ENCODE peak calls at places on chromosomes 4 and X, in six cellular contexts. One of them, this sample, is unnamed.
A peak's percentile ranks its signal among the peaks of the same experiment; 100 is the strongest.

GRCh38 chrX:72050011-72050410 is 81.7 kb downstream of the RTL5 start:
- DNase-seq in OCI-LY7: no peak
- DNase-seq in sigmoid colon: no peak
- DNase-seq in AG09309: no peak
- DNase-seq in astrocyte: no peak
- DNase-seq in IMR-90: no peak
- DNase-seq in this sample: no peak

GRCh38 chrX:46589977-46590723 is 16.6 kb downstream of the CHST7 start:
- DNase-seq in sigmoid colon: no peak
- DNase-seq in OCI-LY7: no peak
- DNase-seq in AG09309: peak; percentile 57
- DNase-seq in astrocyte: peak; percentile 57
- DNase-seq in IMR-90: peak; percentile 62
- DNase-seq in this sample: peak; percentile 84

GRCh38 chr4:637536-637935 is 12.2 kb downstream of the PDE6B start:
- DNase-seq in sigmoid colon: peak; percentile 46
- DNase-seq in AG09309: no peak
- DNase-seq in IMR-90: no peak
- DNase-seq in astrocyte: no peak
- DNase-seq in OCI-LY7: no peak
- DNase-seq in this sample: no peak

GRCh38 chrX:146956760-146957159 is 142.2 kb upstream of the CXorf51A start:
- DNase-seq in OCI-LY7: no peak
- DNase-seq in AG09309: no peak
- DNase-seq in IMR-90: no peak
- DNase-seq in astrocyte: no peak
- DNase-seq in sigmoid colon: no peak
- DNase-seq in this sample: no peak

GRCh38 chr4:43351970-43352806 is 459.7 kb downstream of the GRXCR1 start:
- DNase-seq in IMR-90: no peak
- DNase-seq in OCI-LY7: no peak
- DNase-seq in sigmoid colon: no peak
- DNase-seq in astrocyte: no peak
- DNase-seq in AG09309: no peak
- DNase-seq in this sample: no peak

GRCh38 chr4:4871267-4872147 is 12.0 kb downstream of the MSX1 start:
- DNase-seq in astrocyte: no peak
- DNase-seq in sigmoid colon: no peak
- DNase-seq in IMR-90: no peak
- DNase-seq in AG09309: no peak
- DNase-seq in OCI-LY7: no peak
- DNase-seq in this sample: no peak

GRCh38 chr4:42119916-42120315 is 32.5 kb downstream of the BEND4 start:
- DNase-seq in astrocyte: no peak
- DNase-seq in IMR-90: no peak
- DNase-seq in sigmoid colon: no peak
- DNase-seq in OCI-LY7: no peak
- DNase-seq in AG09309: no peak
- DNase-seq in this sample: no peak

GRCh38 chr4:3073158-3074077 is 920 bp downstream of the HTT-AS start:
- DNase-seq in sigmoid colon: peak; percentile 74
- DNase-seq in astrocyte: no peak
- DNase-seq in IMR-90: no peak
- DNase-seq in OCI-LY7: no peak
- DNase-seq in AG09309: no peak
- DNase-seq in this sample: no peak

GRCh38 chr4:89284828-89285227 is 22.8 kb downstream of the GPRIN3 start:
- DNase-seq in AG09309: no peak
- DNase-seq in OCI-LY7: no peak
- DNase-seq in astrocyte: no peak
- DNase-seq in sigmoid colon: no peak
- DNase-seq in IMR-90: no peak
- DNase-seq in this sample: no peak

GRCh38 chr4:2350982-2351381 is 67.5 kb downstream of the ZFYVE28 start:
- DNase-seq in sigmoid colon: peak; percentile 30
- DNase-seq in IMR-90: no peak
- DNase-seq in OCI-LY7: no peak
- DNase-seq in AG09309: no peak
- DNase-seq in astrocyte: no peak
- DNase-seq in this sample: no peak

GRCh38 chr4:150123073-150123472 is 44.8 kb downstream of the DCLK2 start:
- DNase-seq in OCI-LY7: no peak
- DNase-seq in AG09309: no peak
- DNase-seq in IMR-90: no peak
- DNase-seq in sigmoid colon: no peak
- DNase-seq in astrocyte: no peak
- DNase-seq in this sample: no peak

GRCh38 chrX:2894885-2895292 is 34.2 kb downstream of the ARSD start:
- DNase-seq in IMR-90: peak; percentile 50
- DNase-seq in astrocyte: peak; percentile 20
- DNase-seq in AG09309: peak; percentile 13
- DNase-seq in sigmoid colon: peak; percentile 88
- DNase-seq in OCI-LY7: no peak
- DNase-seq in this sample: peak; percentile 29

GRCh38 chr4:37648084-37648817 is 37.9 kb downstream of the RELL1 start:
- DNase-seq in astrocyte: peak; percentile 83
- DNase-seq in AG09309: peak; percentile 72
- DNase-seq in sigmoid colon: peak; percentile 71
- DNase-seq in OCI-LY7: no peak
- DNase-seq in IMR-90: peak; percentile 96
- DNase-seq in this sample: peak; percentile 95

GRCh38 chr4:110611968-110612447 is 10.9 kb downstream of the PITX2 start:
- DNase-seq in AG09309: no peak
- DNase-seq in sigmoid colon: no peak
- DNase-seq in astrocyte: no peak
- DNase-seq in OCI-LY7: no peak
- DNase-seq in IMR-90: no peak
- DNase-seq in this sample: no peak

GRCh38 chr4:104393649-104394048 is 101.0 kb downstream of the CXXC4 start:
- DNase-seq in OCI-LY7: no peak
- DNase-seq in IMR-90: no peak
- DNase-seq in AG09309: no peak
- DNase-seq in sigmoid colon: no peak
- DNase-seq in astrocyte: no peak
- DNase-seq in this sample: no peak

GRCh38 chrX:13937370-13938052 is 92.2 kb downstream of the GEMIN8 start:
- DNase-seq in astrocyte: peak; percentile 74
- DNase-seq in sigmoid colon: no peak
- DNase-seq in OCI-LY7: no peak
- DNase-seq in AG09309: peak; percentile 7
- DNase-seq in IMR-90: peak; percentile 53
- DNase-seq in this sample: peak; percentile 20

GRCh38 chr4:129672941-129673340 is 577.0 kb downstream of the C4orf33 start:
- DNase-seq in AG09309: no peak
- DNase-seq in OCI-LY7: no peak
- DNase-seq in sigmoid colon: no peak
- DNase-seq in astrocyte: no peak
- DNase-seq in IMR-90: no peak
- DNase-seq in this sample: no peak

GRCh38 chr4:168679397-168680176 is 182.7 kb downstream of the PALLD start:
- DNase-seq in OCI-LY7: no peak
- DNase-seq in IMR-90: peak; percentile 59
- DNase-seq in sigmoid colon: no peak
- DNase-seq in AG09309: no peak
- DNase-seq in astrocyte: no peak
- DNase-seq in this sample: no peak

GRCh38 chrX:7948483-7948882 is 21.3 kb upstream of the PNPLA4 start:
- DNase-seq in sigmoid colon: no peak
- DNase-seq in OCI-LY7: no peak
- DNase-seq in IMR-90: no peak
- DNase-seq in astrocyte: no peak
- DNase-seq in AG09309: no peak
- DNase-seq in this sample: no peak

GRCh38 chr4:64538219-64538618 is 129.0 kb upstream of the TECRL start:
- DNase-seq in astrocyte: no peak
- DNase-seq in IMR-90: no peak
- DNase-seq in AG09309: no peak
- DNase-seq in OCI-LY7: no peak
- DNase-seq in sigmoid colon: no peak
- DNase-seq in this sample: no peak

GRCh38 chr4:171896426-171896825 is 83.2 kb downstream of the GALNTL6 start:
- DNase-seq in astrocyte: no peak
- DNase-seq in OCI-LY7: no peak
- DNase-seq in AG09309: no peak
- DNase-seq in sigmoid colon: no peak
- DNase-seq in IMR-90: no peak
- DNase-seq in this sample: no peak

GRCh38 chrX:129686422-129686948 is 31.7 kb upstream of the APLN start:
- DNase-seq in AG09309: no peak
- DNase-seq in astrocyte: no peak
- DNase-seq in IMR-90: peak; percentile 5
- DNase-seq in sigmoid colon: no peak
- DNase-seq in OCI-LY7: no peak
- DNase-seq in this sample: peak; percentile 79

GRCh38 chrX:124462931-124463330 is 116.6 kb downstream of the SH2D1A start:
- DNase-seq in astrocyte: no peak
- DNase-seq in IMR-90: no peak
- DNase-seq in AG09309: no peak
- DNase-seq in sigmoid colon: no peak
- DNase-seq in OCI-LY7: no peak
- DNase-seq in this sample: no peak

GRCh38 chrX:97057349-97057909 is 173.7 kb downstream of the RPA4 start:
- DNase-seq in sigmoid colon: no peak
- DNase-seq in AG09309: no peak
- DNase-seq in OCI-LY7: no peak
- DNase-seq in astrocyte: no peak
- DNase-seq in IMR-90: no peak
- DNase-seq in this sample: no peak

GRCh38 chrX:15274946-15275345 is 5.1 kb upstream of the ASB9 start:
- DNase-seq in AG09309: no peak
- DNase-seq in astrocyte: no peak
- DNase-seq in OCI-LY7: no peak
- DNase-seq in sigmoid colon: no peak
- DNase-seq in IMR-90: no peak
- DNase-seq in this sample: no peak

GRCh38 chr4:152676052-152676854 is 3.5 kb downstream of the TMEM154 start:
- DNase-seq in OCI-LY7: peak; percentile 37
- DNase-seq in sigmoid colon: no peak
- DNase-seq in AG09309: no peak
- DNase-seq in IMR-90: no peak
- DNase-seq in astrocyte: no peak
- DNase-seq in this sample: no peak

GRCh38 chrX:13376857-13377441 is 57.1 kb upstream of the ATXN3L start:
- DNase-seq in IMR-90: peak; percentile 95
- DNase-seq in astrocyte: peak; percentile 98
- DNase-seq in sigmoid colon: no peak
- DNase-seq in AG09309: peak; percentile 98
- DNase-seq in OCI-LY7: no peak
- DNase-seq in this sample: peak; percentile 96

GRCh38 chr4:53421791-53422190 is 44.4 kb downstream of the FIP1L1 start:
- DNase-seq in sigmoid colon: no peak
- DNase-seq in astrocyte: no peak
- DNase-seq in IMR-90: no peak
- DNase-seq in OCI-LY7: no peak
- DNase-seq in AG09309: no peak
- DNase-seq in this sample: no peak

GRCh38 chr4:39353478-39354177 is 12.5 kb downstream of the RFC1 start:
- DNase-seq in sigmoid colon: no peak
- DNase-seq in AG09309: peak; percentile 5
- DNase-seq in astrocyte: peak; percentile 41
- DNase-seq in IMR-90: peak; percentile 39
- DNase-seq in OCI-LY7: peak; percentile 71
- DNase-seq in this sample: peak; percentile 92

GRCh38 chr4:23920716-23921446 is 31.0 kb upstream of the PPARGC1A start:
- DNase-seq in sigmoid colon: no peak
- DNase-seq in astrocyte: no peak
- DNase-seq in IMR-90: no peak
- DNase-seq in AG09309: no peak
- DNase-seq in OCI-LY7: no peak
- DNase-seq in this sample: no peak

GRCh38 chrX:56804867-56805266 is 75.8 kb downstream of the NBDY start:
- DNase-seq in astrocyte: no peak
- DNase-seq in AG09309: no peak
- DNase-seq in IMR-90: no peak
- DNase-seq in OCI-LY7: no peak
- DNase-seq in sigmoid colon: no peak
- DNase-seq in this sample: no peak

GRCh38 chr4:78799551-78800495 is 23.7 kb downstream of the BMP2K start:
- DNase-seq in OCI-LY7: no peak
- DNase-seq in AG09309: no peak
- DNase-seq in astrocyte: peak; percentile 23
- DNase-seq in sigmoid colon: no peak
- DNase-seq in IMR-90: no peak
- DNase-seq in this sample: no peak

GRCh38 chr4:156889616-156890594 is 81.7 kb downstream of the PDGFC start:
- DNase-seq in AG09309: peak; percentile 72
- DNase-seq in OCI-LY7: no peak
- DNase-seq in sigmoid colon: peak; percentile 74
- DNase-seq in IMR-90: peak; percentile 83
- DNase-seq in astrocyte: peak; percentile 78
- DNase-seq in this sample: peak; percentile 89

GRCh38 chr4:122854444-122854843 is 27.8 kb downstream of the FGF2 start:
- DNase-seq in astrocyte: no peak
- DNase-seq in sigmoid colon: no peak
- DNase-seq in OCI-LY7: no peak
- DNase-seq in IMR-90: no peak
- DNase-seq in AG09309: no peak
- DNase-seq in this sample: no peak
- H3K4me3 ChIP-seq in astrocyte: no peak overlapping the region
- H3K4me3 ChIP-seq in sigmoid colon: peak overlapping the region; percentile 20
- H3K4me3 ChIP-seq in OCI-LY7: no peak overlapping the region
- H3K4me3 ChIP-seq in IMR-90: no peak overlapping the region
- H3K4me3 ChIP-seq in AG09309: no peak overlapping the region
- H3K4me3 ChIP-seq in this sample: no peak overlapping the region

GRCh38 chrX:120727911-120728310 is 98.1 kb upstream of the C1GALT1C1 start:
- DNase-seq in sigmoid colon: no peak
- DNase-seq in astrocyte: no peak
- DNase-seq in IMR-90: no peak
- DNase-seq in AG09309: no peak
- DNase-seq in OCI-LY7: no peak
- DNase-seq in this sample: peak; percentile 41
- TF ChIP-seq CTCF in sigmoid colon: no peak
- TF ChIP-seq CTCF in astrocyte: no peak
- TF ChIP-seq CTCF in IMR-90: no peak
- TF ChIP-seq CTCF in AG09309: no peak
- TF ChIP-seq CTCF in OCI-LY7: no peak
- TF ChIP-seq CTCF in this sample: no peak

DNA sequence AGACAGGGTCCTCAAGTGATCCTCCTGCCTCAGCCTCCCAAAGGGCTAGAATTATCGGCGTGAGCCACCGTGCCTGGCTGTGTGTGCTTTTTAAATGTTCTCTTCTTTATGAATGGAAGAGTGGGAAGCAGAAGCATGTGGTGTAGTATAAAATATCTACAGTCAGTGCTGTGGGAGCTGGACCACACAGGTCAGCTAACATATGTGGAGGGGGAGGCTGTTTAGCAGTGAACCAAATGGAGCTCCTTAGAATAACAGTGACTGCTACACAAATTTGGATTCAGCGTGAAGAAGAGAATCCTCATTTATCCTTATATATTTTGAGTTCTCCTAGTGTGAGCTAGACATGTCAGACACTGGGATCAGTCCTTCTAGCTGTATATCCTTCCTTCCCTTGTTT is 3.2 kb downstream of the SNX25 start:
- DNase-seq in astrocyte: peak; percentile 37
- DNase-seq in IMR-90: peak; percentile 69
- DNase-seq in OCI-LY7: no peak
- DNase-seq in AG09309: no peak
- DNase-seq in sigmoid colon: no peak
- DNase-seq in this sample: no peak
- H3K4me3 ChIP-seq in astrocyte: no peak overlapping the region
- H3K4me3 ChIP-seq in IMR-90: no peak overlapping the region
- H3K4me3 ChIP-seq in OCI-LY7: peak overlapping the region; percentile 81
- H3K4me3 ChIP-seq in AG09309: no peak overlapping the region
- H3K4me3 ChIP-seq in sigmoid colon: no peak overlapping the region
- H3K4me3 ChIP-seq in this sample: no peak overlapping the region

GRCh38 chr4:102234243-102234838 is 110.9 kb downstream of the SLC39A8 start:
- DNase-seq in AG09309: no peak
- DNase-seq in sigmoid colon: no peak
- DNase-seq in IMR-90: no peak
- DNase-seq in OCI-LY7: no peak
- DNase-seq in astrocyte: no peak
- DNase-seq in this sample: no peak
- TF ChIP-seq CTCF in AG09309: no peak
- TF ChIP-seq CTCF in sigmoid colon: no peak
- TF ChIP-seq CTCF in IMR-90: no peak
- TF ChIP-seq CTCF in OCI-LY7: no peak
- TF ChIP-seq CTCF in astrocyte: no peak
- TF ChIP-seq CTCF in this sample: no peak